ENCODE peak calls at places on chromosomes 4 and X, in eight cellular contexts. W, G, S, X, L, O, M and H are unnamed samples.

GRCh38 chrX:1485033-1485432 is 32.3 kb upstream of the ASMTL start:
- DNase-seq in W (no peak), G (no peak), S (no peak), X (no peak), L (no peak), O (no peak), M (no peak), H (no peak)

GRCh38 chrX:147891886-147892285 is 19.8 kb upstream of the FMR1 start:
- DNase-seq in W (no peak), G (no peak), S (no peak), X (no peak), L (no peak), O (peak; percentile 0), M (no peak), H (no peak)

GRCh38 chr4:188006285-188006848 is 10.8 kb downstream of the ZFP42 start:
- DNase-seq in W (no peak), G (no peak), S (no peak), X (no peak), L (no peak), O (no peak), M (no peak), H (no peak)

GRCh38 chrX:131845201-131845600 is 177.9 kb upstream of the STK26 start:
- DNase-seq in W (no peak), G (no peak), S (no peak), X (no peak), L (no peak), O (no peak), M (no peak), H (no peak)

GRCh38 chrX:23959781-23960180 is 52.0 kb downstream of the CXorf58 start:
- DNase-seq in W (no peak), G (no peak), S (no peak), X (no peak), L (no peak), O (no peak), M (no peak), H (no peak)

GRCh38 chr4:22500831-22501714 is 14.8 kb downstream of the ADGRA3 start:
- DNase-seq in W (no peak), G (no peak), S (no peak), X (peak; percentile 66), L (no peak), O (peak; percentile 74), M (no peak), H (peak; percentile 14)

GRCh38 chrX:121110536-121110935 is 63.1 kb downstream of the GLUD2 start:
- DNase-seq in W (no peak), G (no peak), S (no peak), X (no peak), L (no peak), O (no peak), M (no peak), H (no peak)

GRCh38 chr4:141350122-141350904 is 129.6 kb downstream of the ZNF330 start:
- DNase-seq in W (no peak), G (no peak), S (no peak), X (peak; percentile 16), L (no peak), O (peak; percentile 84), M (no peak), H (no peak)

GRCh38 chrX:19611636-19612376 is 96.5 kb upstream of the MAP3K15 start:
- DNase-seq in W (no peak), G (no peak), S (no peak), X (no peak), L (peak; percentile 4), O (no peak), M (no peak), H (no peak)

GRCh38 chr4:139919513-139919912 is 234.5 kb downstream of the MAML3 start:
- DNase-seq in W (peak; percentile 70), G (no peak), S (no peak), X (peak; percentile 56), L (no peak), O (peak; percentile 52), M (no peak), H (no peak)

GRCh38 chr4:6773616-6774540 is 8.6 kb upstream of the KIAA0232 start:
- DNase-seq in W (no peak), G (no peak), S (no peak), X (no peak), L (no peak), O (no peak), M (no peak), H (no peak)

GRCh38 chrX:70434352-70434866 is 10.2 kb upstream of the DLG3 start:
- DNase-seq in W (peak; percentile 85), G (peak; percentile 46), S (peak; percentile 28), X (peak; percentile 81), L (peak; percentile 87), O (peak; percentile 67), M (peak; percentile 83), H (peak; percentile 84)

GRCh38 chrX:134472041-134472440 is 12.1 kb downstream of the HPRT1 start:
- DNase-seq in W (no peak), G (no peak), S (no peak), X (no peak), L (no peak), O (no peak), M (no peak), H (no peak)

GRCh38 chrX:79243691-79244090 is 99.2 kb downstream of the GPR174 start:
- DNase-seq in W (no peak), G (no peak), S (no peak), X (no peak), L (no peak), O (no peak), M (no peak), H (no peak)

GRCh38 chr4:16213107-16213506 is 13.2 kb downstream of the TAPT1 start:
- DNase-seq in W (no peak), G (no peak), S (no peak), X (no peak), L (no peak), O (no peak), M (no peak), H (no peak)

GRCh38 chr4:27148211-27148895 is 287.7 kb downstream of the STIM2 start:
- DNase-seq in W (no peak), G (no peak), S (no peak), X (no peak), L (no peak), O (peak; percentile 18), M (no peak), H (no peak)

GRCh38 chr4:609400-610050 is 15.8 kb upstream of the PDE6B start:
- DNase-seq in W (no peak), G (no peak), S (no peak), X (no peak), L (no peak), O (no peak), M (no peak), H (no peak)